ENCODE peak calls at places on chromosomes 2 and 18, in six cellular contexts. D is cardiac muscle cell, U is psoas muscle, M is astrocyte, I is AG10803, J is WERI-Rb-1. F is an unnamed sample.

GRCh38 chr18:68509902-68510301 is 205.0 kb downstream of the TMX3 start:
- DNase-seq in U (no peak), I (no peak), J (no peak), D (no peak), M (no peak), F (no peak)

GRCh38 chr2:71064754-71065621 is 3.5 kb upstream of the NAGK start:
- DNase-seq in J (no peak), I (peak), D (peak), M (no peak), U (no peak), F (no peak)

GRCh38 chr2:205680067-205680466 is 2.2 kb upstream of the NRP2 start:
- DNase-seq in M (peak), U (no peak), I (peak), D (peak), J (peak), F (peak)

GRCh38 chr2:133566967-133567645 is 1.2 kb downstream of the NCKAP5 start:
- DNase-seq in I (peak), U (peak), M (peak), D (peak), J (no peak), F (no peak)

GRCh38 chr2:28360742-28361293 is 31.8 kb upstream of the FOSL2 start:
- DNase-seq in J (no peak), D (peak), U (peak), M (peak), I (peak), F (no peak)

GRCh38 chr18:48975817-48976649 is 25.3 kb upstream of the SMAD7 start:
- DNase-seq in I (peak), J (peak), D (peak), M (peak), U (peak), F (peak)

GRCh38 chr2:218881744-218882462 is 1.3 kb downstream of the WNT10A start:
- DNase-seq in D (no peak), U (peak), M (no peak), J (no peak), I (no peak), F (no peak)

GRCh38 chr2:84217446-84217845 is 241.6 kb downstream of the SUCLG1 start:
- DNase-seq in M (no peak), J (no peak), I (no peak), D (no peak), U (no peak), F (no peak)

GRCh38 chr18:2963048-2963447 is 49.9 kb downstream of the LPIN2 start:
- DNase-seq in M (no peak), D (no peak), J (no peak), I (no peak), U (no peak), F (no peak)

GRCh38 chr2:222038086-222038802 is 260.6 kb downstream of the PAX3 start:
- DNase-seq in M (peak), U (no peak), D (peak), I (peak), J (no peak), F (no peak)

GRCh38 chr2:1715184-1716012 is 28.9 kb downstream of the PXDN start:
- DNase-seq in I (peak), D (peak), U (no peak), J (no peak), M (no peak), F (no peak)

GRCh38 chr2:150732064-150732463 is 244.6 kb upstream of the RND3 start:
- DNase-seq in U (no peak), I (peak), M (peak), D (peak), J (no peak), F (no peak)

GRCh38 chr2:21175895-21176646 is 52.3 kb downstream of the TDRD15 start:
- DNase-seq in U (no peak), D (peak), M (no peak), I (no peak), J (no peak), F (no peak)

GRCh38 chr18:25786778-25787177 is 303.6 kb downstream of the SS18 start:
- DNase-seq in M (peak), J (no peak), I (peak), D (peak), U (no peak), F (no peak)

GRCh38 chr2:157726946-157727345 is 98.3 kb upstream of the ACVR1C start:
- DNase-seq in U (no peak), J (no peak), I (no peak), D (no peak), M (no peak), F (no peak)

GRCh38 chr2:149017116-149017985 is 21.1 kb upstream of the LYPD6B start:
- DNase-seq in D (peak), M (peak), U (peak), I (peak), J (peak), F (peak)

GRCh38 chr2:6073260-6074141 is 381.3 kb downstream of the SOX11 start:
- DNase-seq in J (peak), D (peak), I (no peak), M (peak), U (no peak), F (peak)

GRCh38 chr18:32730620-32731021 is 42.2 kb downstream of the KLHL14 start:
- DNase-seq in J (no peak), U (no peak), I (peak), D (peak), M (peak), F (no peak)

GRCh38 chr2:11525762-11526161 is 8.1 kb upstream of the GREB1 start:
- DNase-seq in J (no peak), I (no peak), D (no peak), U (no peak), M (no peak), F (no peak)

GRCh38 chr2:10141736-10142639 is 19.4 kb downstream of the RRM2 start:
- DNase-seq in I (no peak), M (no peak), U (no peak), J (peak), D (peak), F (no peak)

GRCh38 chr2:168456526-168457176 is 579 bp downstream of the CERS6 start:
- DNase-seq in J (peak), D (peak), U (peak), I (no peak), M (peak), F (peak)

GRCh38 chr18:22314406-22314805 is 103.3 kb downstream of the CTAGE1 start:
- DNase-seq in M (peak), U (no peak), D (peak), J (no peak), I (peak), F (no peak)

GRCh38 chr2:3223080-3223923 is 154.3 kb downstream of the EIPR1 start:
- DNase-seq in D (peak), I (no peak), J (no peak), M (peak), U (no peak), F (no peak)

GRCh38 chr2:104901037-104901851 is 47.3 kb downstream of the POU3F3 start:
- DNase-seq in I (no peak), M (no peak), U (no peak), D (no peak), J (no peak), F (no peak)

GRCh38 chr2:61151434-61151833 is 10.6 kb upstream of the C2orf74 start:
- DNase-seq in U (no peak), D (peak), I (peak), J (no peak), M (no peak), F (no peak)

GRCh38 chr2:59266453-59266852 is 1025.3 kb upstream of the FANCL start:
- DNase-seq in J (no peak), U (no peak), I (no peak), M (no peak), D (no peak), F (no peak)

GRCh38 chr2:190563109-190563508 is 28.6 kb upstream of the NEMP2 start:
- DNase-seq in I (no peak), M (no peak), U (no peak), D (no peak), J (no peak), F (no peak)

GRCh38 chr2:64653174-64654062 is at the start of gene SERTAD2:
- DNase-seq in J (peak), D (peak), U (peak), I (peak), M (peak), F (peak)

GRCh38 chr2:63344575-63345284 is 243.5 kb downstream of the WDPCP start:
- DNase-seq in D (no peak), J (no peak), I (no peak), M (no peak), U (no peak), F (no peak)

GRCh38 chr18:59022167-59022945 is 117.3 kb upstream of the SEC11C start:
- DNase-seq in U (no peak), D (peak), I (peak), M (peak), J (no peak), F (no peak)

GRCh38 chr18:80210312-80211083 is 36.8 kb downstream of the PARD6G start:
- DNase-seq in U (no peak), J (no peak), D (no peak), M (no peak), I (no peak), F (no peak)

GRCh38 chr2:181022652-181023051 is 42.2 kb downstream of the UBE2E3 start:
- DNase-seq in U (no peak), D (no peak), J (no peak), I (no peak), M (no peak), F (no peak)

DNA sequence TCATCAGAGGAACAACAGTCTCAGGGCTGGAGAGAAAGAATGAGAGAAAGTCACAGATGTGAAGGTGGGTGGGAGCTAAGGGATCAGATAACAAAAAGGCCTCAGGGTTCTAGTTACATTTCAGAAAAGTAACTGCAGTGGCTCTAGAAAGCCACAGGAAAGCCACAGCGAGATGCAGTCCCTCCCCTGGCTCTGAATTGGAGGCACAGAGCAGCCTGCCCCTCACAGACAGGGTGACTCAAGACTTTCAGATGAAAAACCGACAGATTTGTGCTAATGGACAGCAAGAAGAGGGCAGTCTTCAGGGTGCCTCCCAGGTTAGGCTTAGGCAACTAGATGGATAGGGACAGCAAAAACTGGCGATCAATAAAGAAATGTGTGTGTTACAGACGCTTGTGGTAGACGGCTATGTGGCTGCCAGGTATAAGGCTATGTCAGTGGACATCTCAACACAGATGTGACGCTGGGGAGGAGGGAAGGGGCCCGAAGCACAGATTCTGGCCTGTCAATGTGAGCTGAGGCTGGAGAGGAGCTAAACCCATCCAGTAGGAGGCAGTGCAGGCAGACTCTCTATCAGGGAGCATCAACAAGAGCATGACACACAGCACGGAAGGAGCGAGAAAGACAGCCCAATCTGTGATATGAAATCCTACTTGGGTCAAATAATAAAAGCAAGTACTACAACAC is 26.2 kb downstream of the UNC50 start:
- DNase-seq in I (no peak), J (peak), D (no peak), U (no peak), M (no peak), F (no peak)
- TF ChIP-seq CTCF in I (peak), J (peak), D (peak), U (no peak), M (peak), F (peak)

GRCh38 chr2:139872503-139872902 is 1092.3 kb upstream of the NXPH2 start:
- DNase-seq in J (no peak), U (no peak), I (no peak), D (no peak), M (no peak), F (no peak)
- TF ChIP-seq CTCF in J (no peak), U (no peak), I (no peak), D (no peak), M (no peak), F (no peak)

GRCh38 chr18:63320690-63321265 is 1.2 kb upstream of the BCL2 start:
- DNase-seq in J (peak), D (peak), I (no peak), U (peak), M (peak), F (peak)
- TF ChIP-seq CTCF in J (no peak), D (no peak), I (no peak), U (no peak), M (no peak), F (peak)

DNA sequence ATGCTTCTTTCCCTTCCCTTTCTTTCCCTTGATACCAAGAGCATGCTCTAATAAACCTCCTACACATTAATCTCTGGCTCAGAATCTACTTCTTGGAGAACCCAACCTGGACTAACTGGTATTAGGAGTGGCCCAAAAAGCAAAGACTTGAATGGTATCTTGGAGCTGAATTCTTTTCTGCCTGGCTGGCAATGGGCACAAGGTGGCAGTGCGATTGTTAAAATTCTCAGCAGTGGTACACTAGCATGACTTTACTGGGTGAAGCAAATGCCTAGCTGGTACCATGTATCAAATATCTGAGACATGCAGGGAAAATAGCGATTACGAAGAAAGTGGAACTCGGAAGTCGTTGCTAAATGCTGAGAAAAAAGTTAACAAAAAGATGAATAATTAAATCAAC is 376.1 kb downstream of the XIRP2 start:
- DNase-seq in I (no peak), M (no peak), U (no peak), J (peak), D (peak), F (no peak)
- TF ChIP-seq CTCF in I (peak), M (peak), U (peak), J (peak), D (peak), F (peak)

DNA sequence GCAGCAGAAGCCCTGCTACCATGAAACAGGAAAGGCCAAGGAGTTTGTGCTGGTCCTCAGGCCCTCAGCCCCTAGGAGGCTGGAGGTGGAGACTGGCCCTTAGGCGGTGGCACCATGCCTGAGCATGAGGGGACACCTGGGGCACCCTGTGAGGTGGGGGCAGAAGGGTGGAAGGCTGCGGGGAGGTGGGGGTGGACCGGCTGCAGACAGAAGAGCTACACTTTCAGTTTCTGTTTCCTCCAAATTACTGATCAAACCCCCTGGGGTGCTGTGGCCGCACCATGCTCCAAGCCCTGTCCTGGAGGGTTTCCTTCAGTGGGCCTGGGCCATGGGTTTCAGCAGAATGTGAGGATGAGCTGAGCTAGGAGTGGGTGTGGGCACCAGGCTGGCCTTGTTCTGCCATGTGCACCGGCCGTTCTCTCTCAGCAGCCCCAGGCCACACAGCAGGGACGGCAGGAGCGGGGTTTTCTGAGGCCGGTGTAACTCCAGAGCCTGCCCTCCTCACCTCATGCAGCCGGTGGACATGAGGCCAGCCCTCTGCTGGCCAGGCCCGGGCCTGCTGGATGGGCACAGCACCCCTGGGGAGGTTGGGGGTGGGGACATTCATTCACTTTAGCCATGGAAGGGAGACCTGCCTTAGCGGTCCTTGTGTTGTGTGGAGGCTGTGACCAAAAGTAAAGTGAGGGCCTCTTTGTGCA is 51.5 kb downstream of the PLEKHB2 start:
- DNase-seq in U (no peak), M (no peak), D (no peak), I (no peak), J (no peak), F (no peak)
- TF ChIP-seq CTCF in U (no peak), M (no peak), D (no peak), I (peak), J (peak), F (no peak)

GRCh38 chr2:109419960-109420370 is 193.8 kb downstream of the SEPTIN10 start:
- DNase-seq in D (no peak), J (no peak), U (peak), M (peak), I (peak), F (no peak)
- TF ChIP-seq CTCF in D (no peak), J (no peak), U (no peak), M (no peak), I (no peak), F (no peak)

DNA sequence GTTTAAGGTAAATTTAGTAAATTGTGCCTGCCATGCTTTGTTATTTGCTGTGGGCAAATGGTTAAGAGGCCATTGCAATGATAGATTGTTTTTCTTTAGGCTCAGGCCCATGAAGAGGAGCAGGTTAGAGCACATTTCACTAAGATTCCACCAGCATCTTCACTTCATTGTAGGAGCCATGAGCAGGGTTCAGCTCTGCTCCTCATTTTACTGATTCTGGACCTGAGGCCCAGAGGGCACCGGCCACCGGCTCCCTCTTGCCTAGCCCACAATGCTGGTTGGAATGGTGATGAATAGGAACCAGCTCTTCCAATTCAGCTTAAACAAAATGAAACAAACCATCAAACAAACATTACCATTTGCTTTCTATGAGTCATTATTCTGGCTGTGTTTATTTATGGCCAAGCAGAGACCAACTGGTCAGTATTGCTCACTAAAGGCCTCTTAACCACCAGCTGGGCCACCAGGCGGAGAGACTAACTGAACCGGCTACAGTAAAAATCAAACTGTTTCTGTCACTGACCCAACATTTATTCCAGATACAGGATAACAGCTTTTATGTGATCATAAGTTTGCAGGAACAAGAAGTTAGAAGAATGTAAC is 176.7 kb downstream of the MTX2 start:
- DNase-seq in D (no peak), U (no peak), I (peak), M (peak), J (no peak), F (no peak)
- TF ChIP-seq CTCF in D (no peak), U (no peak), I (no peak), M (peak), J (no peak), F (no peak)

DNA sequence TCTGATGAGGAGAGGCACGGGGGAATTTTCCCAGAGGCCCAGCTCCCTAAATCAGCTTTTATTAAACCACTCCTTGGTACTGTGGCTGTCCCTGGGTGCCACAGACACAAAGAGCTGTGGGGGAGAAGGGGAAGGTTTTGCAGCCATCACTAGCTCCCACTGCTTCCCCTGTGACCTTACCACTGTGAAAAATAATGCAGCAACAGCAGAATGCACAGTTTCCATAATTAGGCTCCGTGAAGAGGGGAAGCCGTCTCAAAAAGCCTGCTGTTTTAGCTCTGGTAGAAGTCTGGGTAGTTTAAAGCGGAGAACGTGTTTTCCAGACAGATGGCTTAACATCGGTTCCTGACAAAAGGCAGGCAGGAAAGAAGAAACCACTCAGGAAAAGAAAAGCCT is 27.5 kb upstream of the CAB39 start:
- DNase-seq in U (no peak), J (no peak), M (no peak), I (no peak), D (no peak), F (no peak)
- TF ChIP-seq CTCF in U (no peak), J (no peak), M (no peak), I (no peak), D (no peak), F (no peak)

DNA sequence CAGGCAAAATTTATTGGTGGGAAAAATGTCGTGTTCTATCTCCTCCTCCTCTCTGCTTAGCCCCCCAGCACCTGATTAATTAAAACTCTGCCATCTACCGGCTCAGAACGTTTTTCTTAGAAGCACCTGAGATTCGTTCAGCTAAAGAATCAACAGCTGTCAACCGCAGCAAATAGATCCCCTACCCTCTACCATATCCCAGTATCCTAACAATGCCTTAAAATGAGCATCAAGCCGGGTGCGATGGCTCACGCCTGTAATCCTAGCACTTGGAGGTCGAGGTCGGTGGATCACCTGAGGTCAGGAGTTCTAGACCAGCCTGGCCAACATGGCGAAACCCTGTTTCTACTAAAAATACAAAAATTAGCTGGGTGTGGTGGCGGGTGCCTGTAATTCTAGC is 165.4 kb downstream of the FMNL2 start:
- DNase-seq in M (no peak), U (no peak), J (no peak), I (no peak), D (no peak), F (no peak)
- TF ChIP-seq CTCF in M (no peak), U (no peak), J (no peak), I (no peak), D (no peak), F (no peak)

F was measured in neural crest cell.